ENCODE peak calls at places on chromosome 1, in four cellular contexts. E is neuronal stem cell, I is H9, B is IMR-90. J is an unnamed sample.

GRCh38 chr1:44328767-44329416 is 26.2 kb downstream of the ERI3 start:
- DNase-seq in I (no peak), B (no peak), E (no peak), J (no peak)

GRCh38 chr1:107140703-107141490 is at the start of gene NTNG1:
- DNase-seq in B (no peak), I (peak; percentile 45), E (peak; percentile 15), J (no peak)

GRCh38 chr1:223123238-223123976 is 19.6 kb downstream of the TLR5 start:
- DNase-seq in B (peak; percentile 45), E (no peak), I (peak; percentile 73), J (peak; percentile 51)

GRCh38 chr1:219792337-219793021 is 135.9 kb downstream of the SLC30A10 start:
- DNase-seq in I (no peak), E (no peak), B (peak; percentile 75), J (no peak)

GRCh38 chr1:145751491-145752021 is 32.3 kb downstream of the CD160 start:
- DNase-seq in E (no peak), I (no peak), B (peak; percentile 97), J (peak; percentile 81)

GRCh38 chr1:156194300-156194652 is 372 bp downstream of the SLC25A44 start:
- DNase-seq in E (no peak), B (peak; percentile 7), I (no peak), J (no peak)

GRCh38 chr1:162873671-162874666 is 13.0 kb upstream of the CCDC190 start:
- DNase-seq in I (no peak), E (no peak), B (peak; percentile 85), J (no peak)

GRCh38 chr1:206658264-206658980 is 23.1 kb downstream of the DYRK3 start:
- DNase-seq in E (no peak), I (peak; percentile 87), B (no peak), J (no peak)

GRCh38 chr1:24702511-24703293 is 42.5 kb upstream of the CLIC4 start:
- DNase-seq in E (no peak), B (peak; percentile 89), I (peak; percentile 65), J (peak; percentile 98)

GRCh38 chr1:211309617-211310016 is 17.0 kb upstream of the TRAF5 start:
- DNase-seq in I (no peak), B (no peak), E (no peak), J (no peak)

GRCh38 chr1:6803357-6803756 is 18.1 kb downstream of the CAMTA1 start:
- DNase-seq in I (no peak), B (peak; percentile 55), E (no peak), J (peak; percentile 46)

GRCh38 chr1:71677541-71677940 is 596.7 kb upstream of the ZRANB2 start:
- DNase-seq in B (no peak), E (no peak), I (no peak), J (no peak)

GRCh38 chr1:202622388-202622787 is 87.9 kb downstream of the SYT2 start:
- DNase-seq in B (no peak), I (no peak), E (no peak), J (no peak)

GRCh38 chr1:175208773-175209492 is 16.4 kb upstream of the KIAA0040 start:
- DNase-seq in I (no peak), E (no peak), B (no peak), J (no peak)

GRCh38 chr1:230682882-230683610 is 30.9 kb downstream of the AGT start:
- DNase-seq in B (peak; percentile 86), E (no peak), I (no peak), J (no peak)

GRCh38 chr1:214573386-214574358 is 22.3 kb upstream of the PTPN14 start:
- DNase-seq in B (no peak), E (no peak), I (no peak), J (peak; percentile 21)

GRCh38 chr1:222704260-222704659 is 8.0 kb downstream of the AIDA start:
- DNase-seq in E (no peak), B (no peak), I (no peak), J (no peak)

GRCh38 chr1:32265846-32266245 is 14.8 kb downstream of the LCK start:
- DNase-seq in I (no peak), E (no peak), B (no peak), J (no peak)
- H2AK5ac ChIP-seq in I (no peak overlapping the region), E (no peak overlapping the region), B (peak overlapping the region; percentile 61), J (no peak overlapping the region)

GRCh38 chr1:155172732-155173477 is at the start of gene KRTCAP2:
- DNase-seq in E (peak; percentile 96), B (peak; percentile 95), I (peak; percentile 97), J (peak; percentile 93)
- H3K14ac ChIP-seq in E (peak within 1 kb of the TSS; percentile 98), B (peak within 1 kb of the TSS; percentile 82), I (peak within 1 kb of the TSS; percentile 40), J (peak within 1 kb of the TSS; percentile 47)

GRCh38 chr1:45803299-45803780 is at the start of gene MAST2:
- DNase-seq in B (peak; percentile 84), E (peak; percentile 87), I (peak; percentile 88), J (peak; percentile 90)

GRCh38 chr1:45800899-45801298 is 2.5 kb upstream of the MAST2 start:
- DNase-seq in I (no peak), E (no peak), B (no peak), J (no peak)

GRCh38 chr1:45806129-45806528 is 2.7 kb downstream of the MAST2 start:
- DNase-seq in I (no peak), E (no peak), B (no peak), J (no peak)

GRCh38 chr1:45804671-45804973 is 1.2 kb downstream of the MAST2 start:
- DNase-seq in I (no peak), B (no peak), E (no peak), J (no peak)

DNA sequence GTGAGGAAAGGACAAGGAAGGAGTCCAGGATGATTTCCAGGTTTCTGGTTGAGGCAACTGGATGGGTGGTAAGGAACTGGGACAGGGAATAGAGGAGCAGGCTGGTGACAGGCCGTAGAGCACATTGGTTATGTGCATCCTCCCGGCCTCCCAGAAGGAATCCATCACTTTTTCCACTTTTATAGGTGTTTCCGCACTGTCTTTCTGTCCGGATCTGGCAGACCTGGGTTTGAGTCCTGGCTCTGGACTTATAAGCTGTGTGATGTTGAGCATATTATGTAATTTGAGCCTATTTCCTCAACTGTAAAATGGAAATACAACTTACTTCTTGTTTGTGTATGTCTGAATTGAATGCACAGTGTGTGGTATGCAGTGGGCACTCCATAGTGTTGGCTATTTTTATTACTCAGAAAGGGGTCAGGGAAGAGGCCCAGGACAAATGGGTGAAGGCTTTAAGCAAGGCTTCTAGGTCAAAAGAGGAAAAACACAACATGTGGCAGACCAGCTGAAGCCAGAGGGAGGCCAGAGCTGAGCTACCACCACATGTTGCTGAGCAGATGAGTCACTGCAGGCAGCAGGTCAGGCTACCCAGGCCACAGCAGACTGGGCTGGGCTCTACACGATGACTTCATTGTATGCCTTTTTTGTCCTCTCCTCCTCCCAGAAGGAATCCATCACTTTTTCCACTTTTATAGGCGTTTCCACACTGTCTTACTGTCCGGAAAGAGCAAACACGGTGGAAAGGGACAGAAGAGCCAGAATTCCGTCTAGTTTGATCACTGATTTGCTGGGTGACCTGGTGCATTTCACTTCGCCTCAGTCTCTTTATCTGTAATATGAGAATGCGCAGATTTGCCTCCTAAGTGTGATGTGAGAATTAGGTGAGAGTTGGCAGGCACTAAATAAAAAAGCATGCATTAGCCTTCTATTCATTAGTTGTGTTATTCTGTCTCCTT is 791 bp upstream of the MAST2 start:
- DNase-seq in B (peak; percentile 99), I (peak; percentile 79), E (peak; percentile 33), J (peak; percentile 88)
- H2AK5ac ChIP-seq in B (peak overlapping the region; percentile 65), I (no peak overlapping the region), E (no peak overlapping the region), J (no peak overlapping the region)

GRCh38 chr1:1273152-1273534 is 511 bp downstream of the UBE2J2 start:
- DNase-seq in I (no peak), E (no peak), B (no peak), J (no peak)
- H3K14ac ChIP-seq in I (peak overlapping the region; percentile 21), E (peak overlapping the region; percentile 56), B (peak overlapping the region; percentile 94), J (peak overlapping the region; percentile 97)

DNA sequence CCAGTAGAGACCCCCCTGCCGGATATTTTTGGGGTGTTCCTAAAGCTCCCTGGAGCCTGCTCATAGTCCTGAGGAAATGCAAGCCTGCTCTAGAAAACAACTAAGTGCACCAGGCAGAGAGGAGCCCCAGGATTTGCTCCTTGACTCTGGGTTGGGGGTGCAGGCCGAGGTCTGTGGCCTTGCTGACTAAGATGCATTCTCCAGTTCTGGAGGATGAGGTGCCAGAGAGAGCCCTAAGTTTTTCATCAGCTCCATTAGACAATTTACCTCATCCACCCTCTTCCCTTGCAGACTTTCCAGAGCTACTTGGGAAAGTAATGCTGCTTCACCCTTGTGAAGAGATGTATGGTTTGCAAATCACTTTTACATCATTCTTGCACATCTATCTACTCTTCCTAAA is 9.1 kb downstream of the TUFT1 start:
- DNase-seq in I (no peak), E (no peak), B (no peak), J (no peak)
- H2AK5ac ChIP-seq in I (no peak overlapping the region), E (no peak overlapping the region), B (peak overlapping the region; percentile 35), J (no peak overlapping the region)

DNA sequence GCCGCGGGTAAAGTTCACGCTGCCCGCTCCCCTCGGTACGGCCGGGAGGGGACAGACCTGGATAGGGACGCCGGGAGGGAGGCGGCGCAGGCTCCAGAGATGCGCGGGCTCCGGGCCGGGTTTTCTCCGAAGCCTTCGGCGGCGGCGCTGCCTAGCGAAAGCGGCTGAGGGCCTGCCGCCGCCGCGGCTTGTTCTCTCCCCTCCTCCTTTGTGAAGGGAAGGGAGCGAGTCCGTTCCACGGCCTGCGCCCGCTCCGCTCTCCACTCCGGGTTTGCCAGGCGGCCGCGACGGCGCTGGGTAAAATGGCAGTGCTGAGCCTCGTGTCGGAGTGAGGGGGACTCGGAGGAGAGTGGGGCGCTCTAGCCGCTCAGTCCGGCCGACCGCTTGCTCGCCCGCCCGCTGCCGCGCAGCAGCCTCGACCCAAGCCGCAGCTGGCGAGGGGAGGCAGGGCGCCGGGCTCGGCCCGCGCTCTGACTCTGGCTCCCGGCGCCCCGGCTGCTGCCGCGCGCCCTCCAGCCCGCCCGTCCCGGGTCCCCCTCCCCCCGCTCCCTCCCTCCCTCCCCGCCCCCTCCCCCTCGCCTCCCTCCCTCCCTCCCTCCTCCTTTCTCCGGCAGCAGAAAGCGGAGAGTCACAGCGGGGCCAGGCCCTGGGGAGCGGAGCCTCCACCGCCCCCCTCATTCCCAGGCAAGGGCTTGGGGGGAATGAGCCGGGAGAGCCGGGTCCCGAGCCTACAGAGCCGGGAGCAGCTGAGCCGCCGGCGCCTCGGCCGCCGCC is at the start of gene ARID1A:
- DNase-seq in I (peak; percentile 93), B (peak; percentile 97), E (peak; percentile 97), J (peak; percentile 97)
- H3K14ac ChIP-seq in I (peak within 1 kb of the TSS; percentile 98), B (peak within 1 kb of the TSS; percentile 98), E (no peak within 1 kb of the TSS), J (peak within 1 kb of the TSS; percentile 99)

GRCh38 chr1:14949270-14949835 is 204.2 kb upstream of the TMEM51 start:
- DNase-seq in B (no peak), I (no peak), E (no peak), J (no peak)
- H2AK5ac ChIP-seq in B (no peak overlapping the region), I (no peak overlapping the region), E (peak overlapping the region; percentile 94), J (no peak overlapping the region)

GRCh38 chr1:224433671-224434446 is 738 bp downstream of the WDR26 start:
- DNase-seq in I (peak; percentile 42), B (no peak), E (peak; percentile 38), J (no peak)
- H3K14ac ChIP-seq in I (peak overlapping the region; percentile 21), B (peak overlapping the region; percentile 44), E (peak overlapping the region; percentile 78), J (peak overlapping the region; percentile 77)

GRCh38 chr1:167821969-167822685 is 91.8 kb downstream of the ADCY10 start:
- DNase-seq in I (no peak), E (no peak), B (peak; percentile 20), J (no peak)
- H2AK5ac ChIP-seq in I (no peak overlapping the region), E (no peak overlapping the region), B (peak overlapping the region; percentile 98), J (peak overlapping the region; percentile 72)

J was measured in trophoblast cell.